ENCODE peak calls at places on chromosomes 2 and 18, in seven cellular contexts. D, Y, B, H, V, R and Z are unnamed samples.

GRCh38 chr18:25732862-25733261 is 357.6 kb downstream of the SS18 start:
- DNase-seq in Y (no peak), B (no peak), D (no peak), H (no peak), R (no peak), V (no peak), Z (no peak)

GRCh38 chr2:71930073-71930681 is 217.5 kb downstream of the CYP26B1 start:
- DNase-seq in D (no peak), H (peak; percentile 4), R (no peak), Y (peak; percentile 61), B (peak; percentile 27), V (no peak), Z (no peak)

GRCh38 chr2:55668956-55669355 is 24.7 kb downstream of the PNPT1 start:
- DNase-seq in B (no peak), Y (no peak), R (no peak), D (no peak), V (no peak), H (no peak), Z (no peak)

GRCh38 chr2:71637168-71637567 is 183.8 kb downstream of the DYSF start:
- DNase-seq in R (no peak), D (no peak), Y (no peak), V (no peak), B (no peak), H (no peak), Z (no peak)

GRCh38 chr18:46338213-46338612 is 234.0 kb downstream of the HAUS1 start:
- DNase-seq in B (no peak), Y (peak; percentile 3), V (no peak), H (no peak), D (no peak), R (no peak), Z (no peak)

GRCh38 chr2:100903534-100904258 is 83.8 kb downstream of the NPAS2 start:
- DNase-seq in V (no peak), Y (no peak), R (peak; percentile 59), D (no peak), B (no peak), H (no peak), Z (peak; percentile 92)

GRCh38 chr2:128217671-128218070 is 101.0 kb downstream of the HS6ST1 start:
- DNase-seq in V (no peak), Y (peak; percentile 27), H (no peak), B (no peak), D (no peak), R (no peak), Z (no peak)

GRCh38 chr2:29578084-29578598 is 343.2 kb downstream of the ALK start:
- DNase-seq in B (no peak), V (no peak), H (no peak), Y (no peak), R (no peak), D (no peak), Z (no peak)

GRCh38 chr2:46813046-46813445 is 102.6 kb downstream of the MCFD2 start:
- DNase-seq in Y (no peak), R (no peak), H (no peak), B (peak; percentile 31), D (no peak), V (peak; percentile 76), Z (no peak)
- H3K4me1 ChIP-seq in Y (peaks cover 57% of the 10 kb centered on the region), R (peaks cover 26% of the 10 kb centered on the region), H (peaks cover 10% of the 10 kb centered on the region), B (peaks cover 22% of the 10 kb centered on the region), D (no peaks in the 10 kb centered on the region), V (peaks cover 68% of the 10 kb centered on the region), Z (peaks cover 8% of the 10 kb centered on the region)

GRCh38 chr2:121529439-121530209 is 1.1 kb upstream of the RNU4ATAC start:
- DNase-seq in R (peak; percentile 49), Y (no peak), B (peak; percentile 56), D (no peak), V (peak; percentile 74), H (peak; percentile 39), Z (peak; percentile 42)
- H3K27ac ChIP-seq in R (peak overlapping the region; percentile 100), Y (peak overlapping the region; percentile 100), B (peak overlapping the region; percentile 99), D (peak overlapping the region; percentile 94), V (peak overlapping the region; percentile 98), H (peak overlapping the region; percentile 95), Z (peak overlapping the region; percentile 99)

GRCh38 chr2:62297642-62298010 is 101.7 kb downstream of the B3GNT2 start:
- DNase-seq in D (no peak), B (no peak), H (no peak), Y (no peak), R (no peak), V (no peak), Z (no peak)
- TF ChIP-seq CTCF in D (peak; percentile 57), B (no peak), H (no peak), Y (peak; percentile 42), R (no peak), V (no peak), Z (peak; percentile 39)

GRCh38 chr2:66575625-66576371 is 140.9 kb downstream of the MEIS1 start:
- DNase-seq in D (no peak), H (no peak), B (no peak), R (no peak), V (peak; percentile 19), Y (peak; percentile 67), Z (no peak)

GRCh38 chr2:66571873-66572272 is 136.9 kb downstream of the MEIS1 start:
- DNase-seq in D (no peak), V (no peak), B (no peak), Y (no peak), H (no peak), R (peak; percentile 44), Z (no peak)

GRCh38 chr2:66574701-66575624 is 140.0 kb downstream of the MEIS1 start:
- DNase-seq in Y (no peak), V (peak; percentile 26), H (peak; percentile 63), B (peak; percentile 58), R (peak; percentile 82), D (peak; percentile 16), Z (peak; percentile 75)

GRCh38 chr2:66573866-66574265 is 138.9 kb downstream of the MEIS1 start:
- DNase-seq in D (no peak), H (no peak), B (no peak), Y (no peak), V (no peak), R (no peak), Z (no peak)

GRCh38 chr2:66573412-66573811 is 138.5 kb downstream of the MEIS1 start:
- DNase-seq in H (no peak), R (no peak), D (no peak), V (no peak), Y (no peak), B (no peak), Z (no peak)
- H3K4me1 ChIP-seq in H (peaks cover 7% of the 10 kb centered on the region), R (peaks cover 35% of the 10 kb centered on the region), D (peaks cover 7% of the 10 kb centered on the region), V (peaks cover 45% of the 10 kb centered on the region), Y (peaks cover 27% of the 10 kb centered on the region), B (peaks cover 6% of the 10 kb centered on the region), Z (no peaks in the 10 kb centered on the region)

GRCh38 chr2:238987352-238987981 is 139.6 kb downstream of the TWIST2 start:
- DNase-seq in B (no peak), R (no peak), Y (no peak), D (no peak), V (no peak), H (no peak), Z (no peak)
- H3K27ac ChIP-seq in B (no peak overlapping the region), R (no peak overlapping the region), Y (no peak overlapping the region), D (no peak overlapping the region), V (no peak overlapping the region), H (no peak overlapping the region), Z (no peak overlapping the region)

GRCh38 chr2:190856985-190857384 is 23.6 kb upstream of the GLS start:
- DNase-seq in Y (no peak), H (no peak), D (no peak), B (no peak), R (no peak), V (no peak), Z (no peak)
- TF ChIP-seq CTCF in Y (no peak), H (no peak), D (no peak), B (no peak), R (no peak), V (no peak), Z (peak; percentile 36)